ENCODE peak calls at places on chromosomes 5 and 9, in eight cellular contexts. One of them, this sample, is unnamed. For H3K27me3, the result is how much of the 10 kb centered on the place peaks cover.

GRCh38 chr5:176653401-176653800 is 6.1 kb downstream of the TSPAN17 start:
- DNase-seq in GM12878: peak
- DNase-seq in suprapubic skin: no peak
- DNase-seq in stomach: peak
- DNase-seq in spleen: no peak
- DNase-seq in K562: no peak
- DNase-seq in sigmoid colon: no peak
- DNase-seq in HCT116: no peak
- DNase-seq in this sample: no peak

GRCh38 chr9:4297795-4298254 is 2.0 kb downstream of the GLIS3 start:
- DNase-seq in spleen: peak
- DNase-seq in HCT116: no peak
- DNase-seq in stomach: peak
- DNase-seq in GM12878: no peak
- DNase-seq in suprapubic skin: peak
- DNase-seq in sigmoid colon: peak
- DNase-seq in K562: peak
- DNase-seq in this sample: peak

GRCh38 chr9:63859475-63860215 is 1425.4 kb downstream of the FOXD4L5 start:
- DNase-seq in GM12878: no peak
- DNase-seq in K562: peak
- DNase-seq in sigmoid colon: no peak
- DNase-seq in HCT116: peak
- DNase-seq in stomach: no peak
- DNase-seq in spleen: peak
- DNase-seq in suprapubic skin: peak
- DNase-seq in this sample: no peak

GRCh38 chr9:18985464-18985951 is 47.5 kb downstream of the SAXO1 start:
- DNase-seq in GM12878: no peak
- DNase-seq in stomach: peak
- DNase-seq in HCT116: no peak
- DNase-seq in sigmoid colon: no peak
- DNase-seq in spleen: no peak
- DNase-seq in K562: no peak
- DNase-seq in suprapubic skin: no peak
- DNase-seq in this sample: no peak

GRCh38 chr5:143557061-143557818 is 153.8 kb upstream of the NR3C1 start:
- DNase-seq in HCT116: no peak
- DNase-seq in K562: no peak
- DNase-seq in sigmoid colon: no peak
- DNase-seq in stomach: no peak
- DNase-seq in spleen: no peak
- DNase-seq in GM12878: peak
- DNase-seq in suprapubic skin: no peak
- DNase-seq in this sample: no peak

GRCh38 chr5:113147088-113147487 is 170.5 kb downstream of the DCP2 start:
- DNase-seq in spleen: no peak
- DNase-seq in GM12878: no peak
- DNase-seq in K562: no peak
- DNase-seq in stomach: no peak
- DNase-seq in sigmoid colon: no peak
- DNase-seq in HCT116: no peak
- DNase-seq in suprapubic skin: no peak
- DNase-seq in this sample: no peak

GRCh38 chr5:135456238-135457099 is 4.3 kb upstream of the TIFAB start:
- DNase-seq in GM12878: peak
- DNase-seq in spleen: peak
- DNase-seq in suprapubic skin: no peak
- DNase-seq in K562: peak
- DNase-seq in stomach: peak
- DNase-seq in sigmoid colon: peak
- DNase-seq in HCT116: peak
- DNase-seq in this sample: no peak

GRCh38 chr9:114302727-114303126 is 20.2 kb upstream of the ORM1 start:
- DNase-seq in K562: no peak
- DNase-seq in sigmoid colon: peak
- DNase-seq in suprapubic skin: peak
- DNase-seq in GM12878: no peak
- DNase-seq in stomach: peak
- DNase-seq in HCT116: no peak
- DNase-seq in spleen: peak
- DNase-seq in this sample: no peak

GRCh38 chr5:38845555-38846378 is at the start of gene OSMR:
- DNase-seq in suprapubic skin: peak
- DNase-seq in K562: peak
- DNase-seq in spleen: peak
- DNase-seq in HCT116: peak
- DNase-seq in stomach: peak
- DNase-seq in sigmoid colon: peak
- DNase-seq in GM12878: no peak
- DNase-seq in this sample: peak

GRCh38 chr9:38380872-38381534 is 11.5 kb upstream of the ALDH1B1 start:
- DNase-seq in suprapubic skin: peak
- DNase-seq in HCT116: no peak
- DNase-seq in GM12878: no peak
- DNase-seq in sigmoid colon: peak
- DNase-seq in stomach: no peak
- DNase-seq in K562: peak
- DNase-seq in spleen: no peak
- DNase-seq in this sample: no peak

GRCh38 chr9:130694205-130694604 is 625 bp downstream of the EXOSC2 start:
- DNase-seq in suprapubic skin: no peak
- DNase-seq in HCT116: no peak
- DNase-seq in sigmoid colon: no peak
- DNase-seq in K562: no peak
- DNase-seq in stomach: no peak
- DNase-seq in spleen: no peak
- DNase-seq in GM12878: no peak
- DNase-seq in this sample: no peak

GRCh38 chr9:9557804-9558334 is 1054.9 kb downstream of the PTPRD start:
- DNase-seq in spleen: no peak
- DNase-seq in sigmoid colon: no peak
- DNase-seq in stomach: no peak
- DNase-seq in GM12878: no peak
- DNase-seq in suprapubic skin: no peak
- DNase-seq in HCT116: no peak
- DNase-seq in K562: no peak
- DNase-seq in this sample: no peak

GRCh38 chr9:9558907-9559306 is 1053.9 kb downstream of the PTPRD start:
- DNase-seq in suprapubic skin: no peak
- DNase-seq in K562: no peak
- DNase-seq in GM12878: no peak
- DNase-seq in sigmoid colon: no peak
- DNase-seq in stomach: no peak
- DNase-seq in spleen: no peak
- DNase-seq in HCT116: no peak
- DNase-seq in this sample: no peak

GRCh38 chr9:9552665-9553064 is 1060.1 kb downstream of the PTPRD start:
- DNase-seq in stomach: no peak
- DNase-seq in suprapubic skin: no peak
- DNase-seq in HCT116: no peak
- DNase-seq in sigmoid colon: no peak
- DNase-seq in spleen: no peak
- DNase-seq in K562: no peak
- DNase-seq in GM12878: no peak
- DNase-seq in this sample: no peak

GRCh38 chr9:9560382-9561035 is 1052.3 kb downstream of the PTPRD start:
- DNase-seq in K562: no peak
- DNase-seq in spleen: peak
- DNase-seq in suprapubic skin: no peak
- DNase-seq in stomach: no peak
- DNase-seq in GM12878: no peak
- DNase-seq in HCT116: no peak
- DNase-seq in sigmoid colon: no peak
- DNase-seq in this sample: peak

DNA sequence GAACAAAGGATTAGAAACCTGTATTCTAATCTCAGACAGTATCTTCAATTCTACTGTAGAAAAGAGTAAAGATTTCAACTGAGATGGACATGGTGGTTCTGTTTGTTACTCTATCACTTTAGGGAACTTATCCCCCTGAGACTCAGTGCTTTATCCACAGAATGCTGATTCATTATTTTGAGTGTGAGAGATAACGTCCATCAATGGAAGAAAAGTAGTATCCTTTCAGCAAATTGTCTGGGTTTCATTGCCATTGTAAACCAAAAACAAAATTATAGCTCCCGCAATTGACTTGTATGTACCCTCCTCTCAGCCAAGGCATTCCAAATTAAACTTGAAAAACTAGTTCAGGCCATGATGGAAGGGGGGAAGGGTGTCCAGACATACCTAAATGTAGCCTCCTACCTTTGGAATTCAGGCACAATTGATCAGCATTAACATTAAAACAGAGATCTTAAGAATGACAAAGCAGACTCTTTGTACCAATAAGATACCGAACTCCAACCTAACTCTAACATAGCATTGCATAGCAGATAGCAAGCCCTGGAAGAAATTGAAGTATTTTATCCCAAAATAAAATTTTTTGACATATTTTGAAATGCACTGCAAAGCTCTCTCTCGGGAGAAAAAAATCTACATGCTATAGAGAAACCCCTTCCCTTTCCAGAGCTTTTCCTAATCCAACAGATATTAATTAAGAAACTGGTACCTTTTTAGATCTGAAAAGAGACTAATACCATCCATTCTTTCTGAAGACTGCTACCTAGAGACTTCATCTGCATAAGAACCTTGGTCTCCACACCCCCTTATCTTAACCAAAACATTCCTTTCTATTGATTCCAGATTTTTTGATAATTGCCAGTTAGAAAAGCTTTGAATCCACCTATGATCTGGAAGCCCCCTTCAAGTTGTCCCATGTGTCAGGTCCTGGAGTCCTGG is 1055.7 kb downstream of the PTPRD start:
- DNase-seq in stomach: no peak
- DNase-seq in spleen: no peak
- DNase-seq in K562: no peak
- DNase-seq in GM12878: no peak
- DNase-seq in HCT116: no peak
- DNase-seq in suprapubic skin: no peak
- DNase-seq in sigmoid colon: no peak
- DNase-seq in this sample: no peak
- TF ChIP-seq POLR2AphosphoS5 in stomach: no peak
- TF ChIP-seq POLR2AphosphoS5 in spleen: no peak
- TF ChIP-seq POLR2AphosphoS5 in K562: no peak
- TF ChIP-seq POLR2AphosphoS5 in GM12878: no peak
- TF ChIP-seq POLR2AphosphoS5 in HCT116: no peak
- TF ChIP-seq POLR2AphosphoS5 in suprapubic skin: no peak
- TF ChIP-seq POLR2AphosphoS5 in sigmoid colon: no peak
- TF ChIP-seq POLR2AphosphoS5 in this sample: no peak

GRCh38 chr5:181173420-181174342 is 26.3 kb downstream of the OR2V2 start:
- DNase-seq in K562: peak
- DNase-seq in stomach: no peak
- DNase-seq in suprapubic skin: no peak
- DNase-seq in GM12878: peak
- DNase-seq in spleen: no peak
- DNase-seq in sigmoid colon: no peak
- DNase-seq in HCT116: peak
- DNase-seq in this sample: no peak
- TF ChIP-seq POLR2A in K562: peak
- TF ChIP-seq POLR2A in stomach: no peak
- TF ChIP-seq POLR2A in suprapubic skin: no peak
- TF ChIP-seq POLR2A in GM12878: no peak
- TF ChIP-seq POLR2A in spleen: no peak
- TF ChIP-seq POLR2A in sigmoid colon: no peak
- TF ChIP-seq POLR2A in HCT116: peak
- TF ChIP-seq POLR2A in this sample: no peak

GRCh38 chr9:136198605-136199083 is 6.3 kb downstream of the LHX3 start:
- DNase-seq in spleen: no peak
- DNase-seq in GM12878: no peak
- DNase-seq in sigmoid colon: no peak
- DNase-seq in stomach: no peak
- DNase-seq in HCT116: no peak
- DNase-seq in suprapubic skin: no peak
- DNase-seq in K562: no peak
- DNase-seq in this sample: no peak
- H3K27me3 ChIP-seq in spleen: half or more
- H3K27me3 ChIP-seq in GM12878: under half
- H3K27me3 ChIP-seq in sigmoid colon: half or more
- H3K27me3 ChIP-seq in stomach: half or more
- H3K27me3 ChIP-seq in HCT116: under half
- H3K27me3 ChIP-seq in suprapubic skin: half or more
- H3K27me3 ChIP-seq in K562: half or more
- H3K27me3 ChIP-seq in this sample: under half

DNA sequence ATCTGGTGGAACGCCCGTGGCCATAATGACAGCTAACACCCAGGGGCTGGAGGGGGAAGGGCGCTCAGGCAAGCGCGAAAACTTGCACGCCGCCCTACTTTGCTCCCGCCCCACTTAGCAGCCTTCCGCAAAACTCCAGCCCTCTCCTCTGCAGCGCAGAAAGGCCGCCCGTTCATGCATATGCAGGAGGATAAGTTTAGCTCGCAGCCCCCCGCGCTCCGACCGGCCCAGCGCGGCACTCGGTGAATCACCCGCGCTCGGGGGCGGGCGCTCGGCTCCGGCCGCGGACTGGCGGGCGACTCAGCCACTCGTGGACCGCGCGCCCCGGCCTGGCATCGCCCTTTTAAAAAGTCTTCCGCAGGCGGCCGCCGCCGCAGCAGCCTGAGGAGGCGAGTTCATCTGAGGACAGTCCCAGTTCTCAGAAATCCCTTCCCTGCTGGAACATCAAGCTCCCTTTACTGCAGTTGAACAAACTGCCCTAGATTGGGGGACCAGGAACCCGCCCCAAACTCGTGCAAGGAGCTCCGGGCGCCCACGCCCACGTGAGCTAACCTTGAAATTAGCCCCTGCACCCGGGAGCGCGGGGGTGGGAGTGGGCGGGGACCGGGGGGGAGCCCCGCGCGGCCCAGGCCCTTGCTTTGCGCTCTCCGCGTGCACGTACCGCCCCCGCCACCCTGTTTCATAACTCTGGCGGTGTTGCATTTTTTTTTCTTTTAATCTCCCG is 4.5 kb upstream of the KLF9 start:
- DNase-seq in K562: peak
- DNase-seq in stomach: peak
- DNase-seq in spleen: peak
- DNase-seq in HCT116: peak
- DNase-seq in suprapubic skin: peak
- DNase-seq in sigmoid colon: peak
- DNase-seq in GM12878: peak
- DNase-seq in this sample: peak
- TF ChIP-seq POLR2AphosphoS5 in K562: peak
- TF ChIP-seq POLR2AphosphoS5 in stomach: peak
- TF ChIP-seq POLR2AphosphoS5 in spleen: no peak
- TF ChIP-seq POLR2AphosphoS5 in HCT116: peak
- TF ChIP-seq POLR2AphosphoS5 in suprapubic skin: peak
- TF ChIP-seq POLR2AphosphoS5 in sigmoid colon: peak
- TF ChIP-seq POLR2AphosphoS5 in GM12878: no peak
- TF ChIP-seq POLR2AphosphoS5 in this sample: peak

DNA sequence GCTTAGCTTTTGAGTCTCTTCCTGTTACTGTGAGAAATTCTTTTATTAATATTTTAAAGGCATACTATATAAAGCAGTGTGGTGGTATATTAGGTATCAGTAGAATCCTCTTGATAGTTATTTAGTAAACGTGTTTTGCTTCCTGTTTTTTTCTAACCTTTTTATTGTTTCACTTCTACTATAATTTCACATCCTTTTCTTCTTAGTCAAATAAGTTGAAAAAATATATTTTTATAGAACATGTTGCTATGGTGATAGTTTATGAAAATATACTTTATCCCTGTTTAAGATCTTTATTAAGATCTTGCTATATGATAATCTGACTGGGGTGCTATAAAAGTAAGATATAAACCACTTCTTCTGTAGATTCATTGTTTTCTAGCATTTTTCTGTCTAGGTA is 2.1 kb downstream of the POLK start:
- DNase-seq in GM12878: no peak
- DNase-seq in K562: no peak
- DNase-seq in suprapubic skin: no peak
- DNase-seq in sigmoid colon: no peak
- DNase-seq in HCT116: no peak
- DNase-seq in stomach: no peak
- DNase-seq in spleen: no peak
- DNase-seq in this sample: no peak
- TF ChIP-seq POLR2A in GM12878: no peak
- TF ChIP-seq POLR2A in K562: no peak
- TF ChIP-seq POLR2A in suprapubic skin: no peak
- TF ChIP-seq POLR2A in sigmoid colon: no peak
- TF ChIP-seq POLR2A in HCT116: no peak
- TF ChIP-seq POLR2A in stomach: no peak
- TF ChIP-seq POLR2A in spleen: no peak
- TF ChIP-seq POLR2A in this sample: no peak